ENCODE peak calls at places on chromosome 16, in nine cellular contexts. U is upper lobe of right lung; N is mucosa of descending colon; L is heart left ventricle; R is transverse colon; T is adipocyte; K is A549; S is CD8-positive, alpha-beta memory T cell; M is upper lobe of left lung. D is an unnamed sample.

GRCh38 chr16:85650864-85651811 is 37.6 kb downstream of the GINS2 start:
- DNase-seq in U (no peak), N (peak; percentile 59), L (peak; percentile 59), R (no peak), T (no peak), K (no peak), S (peak; percentile 31), M (peak; percentile 90), D (no peak)

GRCh38 chr16:68086336-68086821 is 1.2 kb downstream of the NFATC3 start:
- DNase-seq in U (no peak), N (no peak), L (no peak), R (no peak), T (peak; percentile 69), K (peak; percentile 49), S (no peak), M (no peak), D (no peak)

GRCh38 chr16:85460983-85461813 is 151.9 kb upstream of the GSE1 start:
- DNase-seq in U (no peak), N (no peak), L (no peak), R (no peak), T (peak; percentile 70), K (peak; percentile 43), S (no peak), M (no peak), D (no peak)

GRCh38 chr16:66961065-66961744 is at the start of gene CES3:
- DNase-seq in U (peak; percentile 84), N (peak; percentile 88), L (peak; percentile 41), R (peak; percentile 89), T (peak; percentile 69), K (peak; percentile 85), S (peak; percentile 20), M (no peak), D (peak; percentile 21)

GRCh38 chr16:79328327-79329162 is 272.0 kb downstream of the MAF start:
- DNase-seq in U (no peak), N (no peak), L (no peak), R (no peak), T (no peak), K (no peak), S (no peak), M (no peak), D (no peak)

GRCh38 chr16:66899945-66900688 is 18.6 kb downstream of the CDH16 start:
- DNase-seq in U (peak; percentile 87), N (peak; percentile 84), L (peak; percentile 77), R (peak; percentile 86), T (peak; percentile 59), K (peak; percentile 59), S (no peak), M (no peak), D (no peak)

GRCh38 chr16:30136971-30137601 is 14.1 kb upstream of the MAPK3 start:
- DNase-seq in U (no peak), N (peak; percentile 18), L (no peak), R (no peak), T (no peak), K (no peak), S (no peak), M (no peak), D (no peak)

GRCh38 chr16:86403056-86403455 is 107.3 kb upstream of the FOXF1 start:
- DNase-seq in U (no peak), N (no peak), L (no peak), R (no peak), T (no peak), K (no peak), S (no peak), M (no peak), D (no peak)

GRCh38 chr16:64846966-64847365 is 274.9 kb downstream of the CDH11 start:
- DNase-seq in U (no peak), N (no peak), L (no peak), R (no peak), T (no peak), K (no peak), S (no peak), M (no peak), D (no peak)

GRCh38 chr16:66924527-66925321 is 611 bp downstream of the RRAD start:
- DNase-seq in U (peak; percentile 77), N (peak; percentile 69), L (peak; percentile 57), R (peak; percentile 67), T (peak; percentile 54), K (no peak), S (peak; percentile 37), M (peak; percentile 93), D (peak; percentile 5)

GRCh38 chr16:28505489-28506137 is 1.0 kb downstream of the IL27 start:
- DNase-seq in U (no peak), N (no peak), L (no peak), R (no peak), T (no peak), K (no peak), S (no peak), M (no peak), D (no peak)

GRCh38 chr16:1310832-1311200 is 1.4 kb downstream of the UBE2I start:
- DNase-seq in U (no peak), N (no peak), L (no peak), R (no peak), T (peak; percentile 45), K (no peak), S (no peak), M (no peak), D (no peak)

GRCh38 chr16:5041604-5042133 is 7.9 kb upstream of the NAGPA start:
- DNase-seq in U (no peak), N (no peak), L (no peak), R (no peak), T (peak; percentile 25), K (no peak), S (no peak), M (no peak), D (no peak)

GRCh38 chr16:17408955-17409441 is 61.8 kb downstream of the XYLT1 start:
- DNase-seq in U (no peak), N (no peak), L (no peak), R (no peak), T (no peak), K (no peak), S (no peak), M (no peak), D (no peak)

GRCh38 chr16:11100239-11100750 is 155.7 kb downstream of the SOCS1 start:
- DNase-seq in U (no peak), N (no peak), L (peak; percentile 66), R (peak; percentile 53), T (peak; percentile 59), K (no peak), S (no peak), M (no peak), D (no peak)

GRCh38 chr16:55418586-55418985 is 60.4 kb upstream of the MMP2 start:
- DNase-seq in U (no peak), N (no peak), L (no peak), R (no peak), T (peak; percentile 34), K (no peak), S (no peak), M (no peak), D (no peak)

GRCh38 chr16:20933589-20933988 is 33.0 kb downstream of the LYRM1 start:
- DNase-seq in U (no peak), N (no peak), L (no peak), R (no peak), T (peak; percentile 21), K (no peak), S (no peak), M (no peak), D (no peak)

GRCh38 chr16:2836646-2837508 is 6.8 kb downstream of the ZG16B start:
- DNase-seq in U (peak; percentile 41), N (no peak), L (no peak), R (no peak), T (no peak), K (no peak), S (no peak), M (no peak), D (no peak)

GRCh38 chr16:12688972-12689850 is 114.5 kb downstream of the CPPED1 start:
- DNase-seq in U (no peak), N (no peak), L (no peak), R (no peak), T (no peak), K (no peak), S (no peak), M (no peak), D (no peak)

DNA sequence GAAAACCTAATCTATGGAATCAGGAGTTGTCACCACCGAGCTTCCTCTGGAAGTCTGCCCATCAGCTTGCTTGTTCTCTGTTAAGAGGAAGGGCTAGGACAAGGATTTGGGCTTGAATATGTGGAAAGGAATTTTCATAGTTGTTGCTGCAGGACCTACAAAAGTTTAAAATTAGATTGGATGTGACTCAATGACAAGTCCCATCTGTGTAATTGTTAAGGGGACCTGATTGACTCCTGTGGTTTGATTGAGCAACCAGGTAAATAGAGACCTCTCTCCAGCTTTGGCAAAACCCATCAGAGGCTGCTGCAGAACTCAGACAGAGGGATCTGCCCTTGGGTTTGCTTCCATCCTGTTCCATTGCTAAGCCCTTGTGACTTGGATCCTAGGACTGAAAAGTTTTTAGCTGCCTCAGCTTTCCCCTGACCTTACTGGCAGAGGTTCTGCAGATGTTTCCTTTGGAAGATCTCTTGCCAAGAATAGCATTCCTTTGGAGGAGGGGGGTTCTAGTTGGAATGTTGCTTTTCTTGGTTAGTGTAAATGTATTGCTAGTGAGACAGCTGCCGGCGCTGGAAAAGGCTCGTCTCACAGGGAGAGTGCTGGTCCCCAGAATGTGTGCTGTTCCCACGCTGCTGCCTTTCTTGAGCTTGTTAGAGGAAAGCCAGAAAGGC is 50.0 kb downstream of the SF3B3 start:
- DNase-seq in U (no peak), N (no peak), L (peak; percentile 77), R (no peak), T (peak; percentile 89), K (no peak), S (no peak), M (no peak), D (no peak)
- H3K4me1 ChIP-seq in U (peaks cover 58% of the 10 kb centered on the region), N (peaks cover 10% of the 10 kb centered on the region), L (no peaks in the 10 kb centered on the region), R (peaks cover 22% of the 10 kb centered on the region), T (peaks cover 49% of the 10 kb centered on the region), K (peaks cover 12% of the 10 kb centered on the region), S (peaks cover 3% of the 10 kb centered on the region), M (peaks cover 60% of the 10 kb centered on the region), D (no peaks in the 10 kb centered on the region)

DNA sequence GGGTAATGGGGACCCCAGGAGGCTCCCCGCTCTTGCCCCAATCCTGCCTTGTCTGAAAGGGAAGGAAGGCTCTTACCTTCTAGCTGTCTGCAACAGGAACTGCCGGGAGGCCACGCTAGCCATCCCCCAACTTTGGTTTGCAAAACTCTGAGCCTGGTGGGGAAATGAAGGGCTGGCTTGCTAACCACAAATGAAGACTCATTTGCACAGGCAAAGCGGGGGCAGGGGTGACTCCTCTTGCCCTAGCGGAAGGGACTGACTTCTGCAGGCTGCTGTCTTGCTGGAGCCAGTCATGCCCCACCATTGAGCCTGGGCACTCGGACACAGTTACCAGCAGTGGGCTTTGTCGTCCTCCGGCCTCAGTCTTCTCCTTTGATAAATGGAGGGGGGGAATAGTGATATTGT is 52.6 kb downstream of the PLCG2 start:
- DNase-seq in U (peak; percentile 84), N (peak; percentile 82), L (peak; percentile 60), R (peak; percentile 79), T (no peak), K (no peak), S (peak; percentile 28), M (no peak), D (no peak)
- H3K4me1 ChIP-seq in U (peaks cover 8% of the 10 kb centered on the region), N (no peaks in the 10 kb centered on the region), L (no peaks in the 10 kb centered on the region), R (no peaks in the 10 kb centered on the region), T (no peaks in the 10 kb centered on the region), K (no peaks in the 10 kb centered on the region), S (peaks cover 25% of the 10 kb centered on the region), M (peaks cover 13% of the 10 kb centered on the region), D (peaks cover 4% of the 10 kb centered on the region)

GRCh38 chr16:88099563-88099890 is 148.3 kb downstream of the BANP start:
- DNase-seq in U (no peak), N (no peak), L (no peak), R (no peak), T (no peak), K (no peak), S (no peak), M (peak; percentile 53), D (no peak)
- H3K4me1 ChIP-seq in U (no peaks in the 10 kb centered on the region), N (no peaks in the 10 kb centered on the region), L (no peaks in the 10 kb centered on the region), R (no peaks in the 10 kb centered on the region), T (no peaks in the 10 kb centered on the region), K (no peaks in the 10 kb centered on the region), S (no peaks in the 10 kb centered on the region), M (no peaks in the 10 kb centered on the region), D (no peaks in the 10 kb centered on the region)

GRCh38 chr16:57474671-57475661 is 11.3 kb downstream of the DOK4 start:
- DNase-seq in U (no peak), N (no peak), L (no peak), R (no peak), T (no peak), K (no peak), S (no peak), M (peak; percentile 34), D (no peak)
- H3K4me1 ChIP-seq in U (peaks cover 60% of the 10 kb centered on the region), N (peaks cover 30% of the 10 kb centered on the region), L (peaks cover 2% of the 10 kb centered on the region), R (peaks cover 26% of the 10 kb centered on the region), T (peaks cover 31% of the 10 kb centered on the region), K (peaks cover 97% of the 10 kb centered on the region), S (peaks cover 16% of the 10 kb centered on the region), M (peaks cover 68% of the 10 kb centered on the region), D (peaks cover 10% of the 10 kb centered on the region)